ENCODE peak calls at places on chromosomes 7 and 10, in four cellular contexts. One of them, this sample, is unnamed. For H3K4me1, the result is how much of the 10 kb centered on the place peaks cover.

GRCh38 chr10:71536332-71536731 is 139.6 kb downstream of the CDH23 start:
- DNase-seq in neural progenitor cell: no peak
- DNase-seq in left ventricle myocardium inferior: no peak
- DNase-seq in A673: no peak
- DNase-seq in this sample: no peak

GRCh38 chr10:70232859-70233108 is 445 bp downstream of the PPA1 start:
- DNase-seq in neural progenitor cell: no peak
- DNase-seq in left ventricle myocardium inferior: no peak
- DNase-seq in A673: no peak
- DNase-seq in this sample: peak

GRCh38 chr7:125382401-125382800 is 452.8 kb upstream of the POT1 start:
- DNase-seq in neural progenitor cell: no peak
- DNase-seq in left ventricle myocardium inferior: no peak
- DNase-seq in A673: no peak
- DNase-seq in this sample: no peak

GRCh38 chr7:39949980-39950472 is at the start of gene CDK13:
- DNase-seq in neural progenitor cell: peak
- DNase-seq in left ventricle myocardium inferior: peak
- DNase-seq in A673: peak
- DNase-seq in this sample: peak

GRCh38 chr7:10075866-10076265 is 897.8 kb upstream of the PHF14 start:
- DNase-seq in neural progenitor cell: no peak
- DNase-seq in left ventricle myocardium inferior: no peak
- DNase-seq in A673: no peak
- DNase-seq in this sample: no peak

GRCh38 chr7:115410427-115410805 is 488.5 kb downstream of the MDFIC start:
- DNase-seq in neural progenitor cell: no peak
- DNase-seq in left ventricle myocardium inferior: no peak
- DNase-seq in A673: no peak
- DNase-seq in this sample: no peak

GRCh38 chr7:26321440-26321839 is 29.8 kb downstream of the SNX10 start:
- DNase-seq in neural progenitor cell: no peak
- DNase-seq in left ventricle myocardium inferior: no peak
- DNase-seq in A673: no peak
- DNase-seq in this sample: no peak

GRCh38 chr7:77331938-77332695 is 84.0 kb downstream of the GSAP start:
- DNase-seq in neural progenitor cell: peak
- DNase-seq in left ventricle myocardium inferior: peak
- DNase-seq in A673: peak
- DNase-seq in this sample: peak

GRCh38 chr10:63346015-63346441 is 119.7 kb downstream of the JMJD1C start:
- DNase-seq in neural progenitor cell: no peak
- DNase-seq in left ventricle myocardium inferior: no peak
- DNase-seq in A673: no peak
- DNase-seq in this sample: no peak

GRCh38 chr7:73722785-73723184 is 3.3 kb upstream of the STX1A start:
- DNase-seq in neural progenitor cell: no peak
- DNase-seq in left ventricle myocardium inferior: no peak
- DNase-seq in A673: no peak
- DNase-seq in this sample: no peak

GRCh38 chr7:45146531-45147379 is 10.8 kb upstream of the RAMP3 start:
- DNase-seq in neural progenitor cell: no peak
- DNase-seq in left ventricle myocardium inferior: no peak
- DNase-seq in A673: no peak
- DNase-seq in this sample: no peak

GRCh38 chr10:28481968-28482367 is 51.0 kb upstream of the WAC start:
- DNase-seq in neural progenitor cell: no peak
- DNase-seq in left ventricle myocardium inferior: no peak
- DNase-seq in A673: no peak
- DNase-seq in this sample: no peak

GRCh38 chr7:23105086-23105643 is 420 bp upstream of the KLHL7 start:
- DNase-seq in neural progenitor cell: no peak
- DNase-seq in left ventricle myocardium inferior: no peak
- DNase-seq in A673: peak
- DNase-seq in this sample: no peak

GRCh38 chr7:23105644-23106490 is at the start of gene KLHL7:
- DNase-seq in neural progenitor cell: peak
- DNase-seq in left ventricle myocardium inferior: peak
- DNase-seq in A673: peak
- DNase-seq in this sample: peak

GRCh38 chr7:23106801-23107713 is 1.5 kb downstream of the KLHL7 start:
- DNase-seq in neural progenitor cell: peak
- DNase-seq in left ventricle myocardium inferior: no peak
- DNase-seq in A673: no peak
- DNase-seq in this sample: no peak

GRCh38 chr7:23107781-23108180 is 2.2 kb downstream of the KLHL7 start:
- DNase-seq in neural progenitor cell: no peak
- DNase-seq in left ventricle myocardium inferior: no peak
- DNase-seq in A673: no peak
- DNase-seq in this sample: no peak

GRCh38 chr7:23106491-23106800 is 861 bp downstream of the KLHL7 start:
- DNase-seq in neural progenitor cell: peak
- DNase-seq in left ventricle myocardium inferior: no peak
- DNase-seq in A673: no peak
- DNase-seq in this sample: no peak
- H3K4me1 ChIP-seq in neural progenitor cell: under half
- H3K4me1 ChIP-seq in left ventricle myocardium inferior: half or more
- H3K4me1 ChIP-seq in A673: under half
- H3K4me1 ChIP-seq in this sample: under half

GRCh38 chr7:148941598-148942280 is 57.6 kb upstream of the EZH2 start:
- DNase-seq in neural progenitor cell: peak
- DNase-seq in left ventricle myocardium inferior: peak
- DNase-seq in A673: peak
- DNase-seq in this sample: peak
- H3K27ac ChIP-seq in neural progenitor cell: no peak
- H3K27ac ChIP-seq in left ventricle myocardium inferior: peak
- H3K27ac ChIP-seq in A673: peak
- H3K27ac ChIP-seq in this sample: no peak

GRCh38 chr10:680745-681144 is 8.7 kb downstream of the DIP2C start:
- DNase-seq in neural progenitor cell: no peak
- DNase-seq in left ventricle myocardium inferior: no peak
- DNase-seq in A673: no peak
- DNase-seq in this sample: no peak

GRCh38 chr10:683448-684071 is 5.9 kb downstream of the DIP2C start:
- DNase-seq in neural progenitor cell: no peak
- DNase-seq in left ventricle myocardium inferior: no peak
- DNase-seq in A673: peak
- DNase-seq in this sample: no peak

GRCh38 chr10:685613-686012 is 3.9 kb downstream of the DIP2C start:
- DNase-seq in neural progenitor cell: no peak
- DNase-seq in left ventricle myocardium inferior: no peak
- DNase-seq in A673: no peak
- DNase-seq in this sample: no peak

GRCh38 chr10:681670-682318 is 7.7 kb downstream of the DIP2C start:
- DNase-seq in neural progenitor cell: no peak
- DNase-seq in left ventricle myocardium inferior: no peak
- DNase-seq in A673: no peak
- DNase-seq in this sample: no peak

GRCh38 chr10:682931-683447 is 6.5 kb downstream of the DIP2C start:
- DNase-seq in neural progenitor cell: no peak
- DNase-seq in left ventricle myocardium inferior: no peak
- DNase-seq in A673: peak
- DNase-seq in this sample: no peak
- H3K4me3 ChIP-seq in neural progenitor cell: no peak
- H3K4me3 ChIP-seq in left ventricle myocardium inferior: no peak
- H3K4me3 ChIP-seq in A673: peak
- H3K4me3 ChIP-seq in this sample: no peak

GRCh38 chr7:81158189-81158588 is 239.3 kb upstream of the SEMA3C start:
- DNase-seq in neural progenitor cell: peak
- DNase-seq in left ventricle myocardium inferior: no peak
- DNase-seq in A673: peak
- DNase-seq in this sample: no peak
- H3K4me1 ChIP-seq in neural progenitor cell: under half
- H3K4me1 ChIP-seq in left ventricle myocardium inferior: under half
- H3K4me1 ChIP-seq in A673: under half
- H3K4me1 ChIP-seq in this sample: under half

GRCh38 chr10:88110355-88110754 is 246.9 kb downstream of the PTEN start:
- DNase-seq in neural progenitor cell: no peak
- DNase-seq in left ventricle myocardium inferior: no peak
- DNase-seq in A673: no peak
- DNase-seq in this sample: no peak

GRCh38 chr10:88107296-88107695 is 243.9 kb downstream of the PTEN start:
- DNase-seq in neural progenitor cell: no peak
- DNase-seq in left ventricle myocardium inferior: no peak
- DNase-seq in A673: no peak
- DNase-seq in this sample: no peak

GRCh38 chr10:88108115-88108610 is 244.7 kb downstream of the PTEN start:
- DNase-seq in neural progenitor cell: no peak
- DNase-seq in left ventricle myocardium inferior: no peak
- DNase-seq in A673: no peak
- DNase-seq in this sample: no peak

GRCh38 chr10:88106348-88106747 is 242.9 kb downstream of the PTEN start:
- DNase-seq in neural progenitor cell: no peak
- DNase-seq in left ventricle myocardium inferior: no peak
- DNase-seq in A673: no peak
- DNase-seq in this sample: no peak

GRCh38 chr10:88107698-88108097 is 244.3 kb downstream of the PTEN start:
- DNase-seq in neural progenitor cell: no peak
- DNase-seq in left ventricle myocardium inferior: no peak
- DNase-seq in A673: no peak
- DNase-seq in this sample: no peak
- H3K27ac ChIP-seq in neural progenitor cell: no peak
- H3K27ac ChIP-seq in left ventricle myocardium inferior: no peak
- H3K27ac ChIP-seq in A673: no peak
- H3K27ac ChIP-seq in this sample: no peak

This sample was measured in ovary.